ENCODE peak calls at places on chromosomes 2 and 18, in six cellular contexts. D is IMR-90, X is A549, P is ovary, Y is body of pancreas, T is lower leg skin. Q is an unnamed sample.
A peak's percentile ranks its signal among the peaks of the same experiment; 100 is the strongest.

GRCh38 chr18:78561757-78562445 is 417.7 kb upstream of the SALL3 start:
- DNase-seq in D (no peak), X (no peak), P (no peak), Y (no peak), T (no peak), Q (no peak)

GRCh38 chr2:16226942-16227664 is 286.8 kb downstream of the MYCN start:
- DNase-seq in D (no peak), X (no peak), P (no peak), Y (no peak), T (no peak), Q (no peak)

GRCh38 chr18:22253676-22254075 is 84.3 kb downstream of the GATA6 start:
- DNase-seq in D (no peak), X (no peak), P (no peak), Y (no peak), T (no peak), Q (no peak)

GRCh38 chr2:145601306-145601925 is 1081.5 kb upstream of the ZEB2 start:
- DNase-seq in D (peak; percentile 31), X (no peak), P (no peak), Y (no peak), T (no peak), Q (no peak)

GRCh38 chr18:74528913-74529312 is 5.4 kb upstream of the CNDP1 start:
- DNase-seq in D (no peak), X (no peak), P (no peak), Y (no peak), T (no peak), Q (no peak)

GRCh38 chr2:102815285-102815684 is 53.5 kb downstream of the TMEM182 start:
- DNase-seq in D (no peak), X (no peak), P (no peak), Y (no peak), T (no peak), Q (no peak)

GRCh38 chr2:153477096-153477555 is 1.4 kb downstream of the RPRM start:
- DNase-seq in D (no peak), X (no peak), P (peak; percentile 51), Y (no peak), T (peak; percentile 83), Q (no peak)

GRCh38 chr2:197345846-197346370 is 35.3 kb upstream of the ANKRD44 start:
- DNase-seq in D (peak; percentile 41), X (no peak), P (no peak), Y (no peak), T (no peak), Q (peak; percentile 33)

GRCh38 chr2:239268549-239268948 is 132.3 kb downstream of the HDAC4 start:
- DNase-seq in D (no peak), X (no peak), P (no peak), Y (no peak), T (peak; percentile 48), Q (no peak)

GRCh38 chr2:148796735-148797512 is 78.1 kb upstream of the KIF5C start:
- DNase-seq in D (no peak), X (no peak), P (no peak), Y (no peak), T (no peak), Q (no peak)

GRCh38 chr2:71851094-71851755 is 296.4 kb downstream of the CYP26B1 start:
- DNase-seq in D (no peak), X (no peak), P (no peak), Y (no peak), T (peak; percentile 86), Q (no peak)

GRCh38 chr18:42545825-42546224 is 569.7 kb downstream of the RIT2 start:
- DNase-seq in D (peak; percentile 8), X (no peak), P (no peak), Y (no peak), T (no peak), Q (peak; percentile 0)

GRCh38 chr2:34070196-34070595 is 471.1 kb upstream of the FAM98A start:
- DNase-seq in D (no peak), X (no peak), P (no peak), Y (no peak), T (no peak), Q (no peak)

GRCh38 chr2:149169653-149170052 is 131.2 kb downstream of the LYPD6B start:
- DNase-seq in D (no peak), X (no peak), P (no peak), Y (peak; percentile 55), T (no peak), Q (no peak)

GRCh38 chr2:239245872-239246701 is 154.7 kb downstream of the HDAC4 start:
- DNase-seq in D (no peak), X (no peak), P (peak; percentile 38), Y (peak; percentile 53), T (peak; percentile 83), Q (no peak)

GRCh38 chr2:64978514-64979268 is 10.5 kb upstream of the SLC1A4 start:
- DNase-seq in D (peak; percentile 64), X (peak; percentile 37), P (no peak), Y (no peak), T (no peak), Q (no peak)

GRCh38 chr18:8751692-8752091 is 46.3 kb downstream of the MTCL1 start:
- DNase-seq in D (no peak), X (no peak), P (no peak), Y (no peak), T (no peak), Q (no peak)

GRCh38 chr18:49967171-49967570 is 153.8 kb upstream of the ACAA2 start:
- DNase-seq in D (no peak), X (peak; percentile 10), P (no peak), Y (no peak), T (no peak), Q (no peak)

GRCh38 chr2:231890896-231891513 is 35.2 kb downstream of the NPPC start:
- DNase-seq in D (no peak), X (no peak), P (no peak), Y (peak; percentile 22), T (peak; percentile 49), Q (no peak)

GRCh38 chr2:108069515-108070310 is 83.4 kb downstream of the SLC5A7 start:
- DNase-seq in D (no peak), X (peak; percentile 23), P (no peak), Y (no peak), T (no peak), Q (no peak)

GRCh38 chr2:174436351-174436750 is 40.8 kb downstream of the SCRN3 start:
- DNase-seq in D (peak; percentile 50), X (no peak), P (no peak), Y (no peak), T (no peak), Q (no peak)

GRCh38 chr18:55401275-55401620 is 186.7 kb downstream of the TCF4 start:
- DNase-seq in D (peak; percentile 26), X (no peak), P (no peak), Y (no peak), T (no peak), Q (no peak)

GRCh38 chr2:139805378-139805777 is 1025.2 kb upstream of the NXPH2 start:
- DNase-seq in D (no peak), X (no peak), P (no peak), Y (no peak), T (no peak), Q (no peak)

GRCh38 chr18:3111523-3112240 is 98.7 kb upstream of the LPIN2 start:
- DNase-seq in D (no peak), X (no peak), P (no peak), Y (no peak), T (no peak), Q (no peak)
- TF ChIP-seq POLR2A in D (no peak), X (no peak), P (no peak), Y (no peak), T (no peak), Q (no peak)

GRCh38 chr2:218040883-218041282 is 28.2 kb upstream of the RUFY4 start:
- DNase-seq in D (no peak), X (no peak), P (no peak), Y (no peak), T (no peak), Q (no peak)
- TF ChIP-seq POLR2A in D (no peak), X (no peak), P (no peak), Y (no peak), T (no peak), Q (no peak)

GRCh38 chr18:44680271-44681038 is at the start of gene SETBP1:
- DNase-seq in D (peak; percentile 2), X (peak; percentile 31), P (peak; percentile 77), Y (peak; percentile 79), T (peak; percentile 94), Q (no peak)
- TF ChIP-seq POLR2A in D (no peak), X (no peak), P (no peak), Y (peak; percentile 22), T (no peak), Q (no peak)

GRCh38 chr18:21110667-21111350 is 804 bp downstream of the ROCK1 start:
- DNase-seq in D (peak; percentile 46), X (peak; percentile 19), P (no peak), Y (peak; percentile 49), T (peak; percentile 91), Q (no peak)

GRCh38 chr18:21109936-21110666 is 1.5 kb downstream of the ROCK1 start:
- DNase-seq in D (peak; percentile 30), X (no peak), P (no peak), Y (no peak), T (no peak), Q (no peak)

GRCh38 chr18:21112140-21112473 is 494 bp upstream of the ROCK1 start:
- DNase-seq in D (no peak), X (no peak), P (no peak), Y (no peak), T (no peak), Q (no peak)

GRCh38 chr18:21112543-21113105 is 1.0 kb upstream of the ROCK1 start:
- DNase-seq in D (peak; percentile 32), X (no peak), P (no peak), Y (no peak), T (no peak), Q (no peak)

DNA sequence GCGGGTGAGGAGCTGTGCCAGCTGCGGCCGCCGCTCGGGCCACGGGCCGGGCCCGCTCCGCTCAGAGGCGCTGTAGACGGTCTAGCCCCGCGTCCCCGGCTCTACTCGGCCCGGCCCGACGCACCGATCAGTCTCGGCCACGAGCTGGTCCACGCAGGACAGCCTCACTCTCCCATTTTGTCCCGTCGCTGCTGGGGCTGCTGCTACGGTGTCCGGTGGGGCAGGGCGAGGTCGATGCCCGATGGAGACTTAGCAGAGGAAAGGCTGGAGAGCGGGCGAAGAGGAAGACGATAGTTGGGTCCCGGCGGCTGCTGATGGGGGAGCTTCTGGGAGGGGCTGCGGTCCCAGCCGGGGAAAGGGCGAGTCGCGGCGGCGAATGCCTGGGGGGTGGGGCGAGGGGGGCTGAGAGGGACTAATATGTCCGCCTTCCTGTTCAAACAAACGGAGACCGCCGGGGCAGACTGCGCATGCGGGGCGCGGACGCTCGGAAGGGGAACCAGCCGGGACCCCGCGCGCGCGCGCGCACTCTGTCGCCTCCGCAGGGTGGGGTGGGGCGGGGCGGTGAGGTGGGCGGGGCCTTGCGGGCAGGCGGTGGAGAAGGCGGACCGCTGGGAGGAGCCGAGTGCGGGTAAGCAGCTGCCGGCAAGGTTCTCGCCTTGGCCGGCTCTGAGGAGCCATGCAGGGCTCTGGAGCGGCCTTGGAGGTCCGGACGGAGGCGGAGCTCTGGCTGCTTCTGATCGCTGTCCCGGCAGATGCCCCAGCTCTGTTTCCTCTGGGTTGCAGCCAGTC is at the start of gene ROCK1:
- DNase-seq in D (peak; percentile 96), X (peak; percentile 93), P (peak; percentile 99), Y (peak; percentile 98), T (peak; percentile 100), Q (peak; percentile 75)
- TF ChIP-seq POLR2A in D (peak; percentile 79), X (peak; percentile 63), P (peak; percentile 75), Y (peak; percentile 2), T (no peak), Q (peak; percentile 39)